ENCODE peak calls at places on chromosomes 6 and 20, in six cellular contexts. A is heart left ventricle, I is GM13977, Y is bronchial epithelial cell, Z is prostate gland, N is AG10803. V is an unnamed sample.

GRCh38 chr6:139855741-139856206 is 481.3 kb upstream of the CITED2 start:
- DNase-seq in I (no peak), Z (no peak), A (no peak), N (peak), Y (no peak), V (no peak)

GRCh38 chr20:20864346-20865096 is 152.1 kb upstream of the RALGAPA2 start:
- DNase-seq in N (peak), Y (peak), A (no peak), I (no peak), Z (no peak), V (no peak)

GRCh38 chr6:100751590-100751989 is 129.5 kb downstream of the ASCC3 start:
- DNase-seq in A (no peak), Y (no peak), N (no peak), Z (no peak), I (no peak), V (no peak)

GRCh38 chr6:44464527-44465310 is 77.2 kb downstream of the CDC5L start:
- DNase-seq in Z (no peak), I (no peak), Y (no peak), A (no peak), N (peak), V (peak)

GRCh38 chr6:17863971-17864754 is 123.3 kb downstream of the KIF13A start:
- DNase-seq in Z (peak), N (peak), Y (peak), I (no peak), A (no peak), V (no peak)

GRCh38 chr6:51910846-51911245 is 176.6 kb downstream of the PKHD1 start:
- DNase-seq in I (no peak), N (no peak), Z (no peak), Y (no peak), A (no peak), V (no peak)

GRCh38 chr6:145643760-145644159 is 91.6 kb downstream of the EPM2A start:
- DNase-seq in A (no peak), Z (no peak), I (no peak), Y (peak), N (no peak), V (no peak)

GRCh38 chr20:58017970-58018530 is 210.4 kb downstream of the ANKRD60 start:
- DNase-seq in I (no peak), Y (no peak), Z (no peak), A (no peak), N (no peak), V (no peak)

GRCh38 chr20:32842688-32843524 is 15.8 kb upstream of the EFCAB8 start:
- DNase-seq in Y (no peak), Z (no peak), A (no peak), N (no peak), I (no peak), V (no peak)

GRCh38 chr6:140538926-140539325 is 1164.5 kb upstream of the CITED2 start:
- DNase-seq in I (no peak), Y (peak), Z (no peak), N (peak), A (no peak), V (no peak)

GRCh38 chr20:12555369-12555768 is 453.4 kb upstream of the SPTLC3 start:
- DNase-seq in A (no peak), N (no peak), Y (peak), Z (no peak), I (no peak), V (no peak)

GRCh38 chr20:17966432-17967312 is 1.9 kb downstream of the SNX5 start:
- DNase-seq in A (no peak), N (peak), I (peak), Z (no peak), Y (peak), V (no peak)

GRCh38 chr6:119148825-119149525 is 70.5 kb upstream of the FAM184A start:
- DNase-seq in Y (peak), N (peak), I (no peak), A (no peak), Z (no peak), V (no peak)

GRCh38 chr20:50904067-50904570 is 27.1 kb downstream of the ADNP start:
- DNase-seq in Z (no peak), I (no peak), N (no peak), A (no peak), Y (no peak), V (no peak)

GRCh38 chr6:127951172-127951995 is 50.5 kb upstream of the THEMIS start:
- DNase-seq in N (no peak), Y (no peak), A (no peak), I (no peak), Z (no peak), V (no peak)

GRCh38 chr20:58822175-58822574 is 28.5 kb downstream of the GNAS-AS1 start:
- DNase-seq in I (no peak), Z (no peak), A (no peak), Y (no peak), N (no peak), V (no peak)

GRCh38 chr6:16901777-16902176 is 140.5 kb upstream of the ATXN1 start:
- DNase-seq in N (peak), Y (peak), I (no peak), Z (peak), A (peak), V (peak)

GRCh38 chr20:13274311-13274965 is 53.4 kb downstream of the ISM1 start:
- DNase-seq in N (no peak), Y (no peak), I (no peak), Z (no peak), A (no peak), V (no peak)

GRCh38 chr20:3092611-3093379 is 8.3 kb upstream of the AVP start:
- DNase-seq in A (no peak), I (peak), Z (no peak), N (no peak), Y (no peak), V (no peak)

GRCh38 chr6:169964440-169965212 is 213.2 kb downstream of the ERMARD start:
- DNase-seq in N (no peak), Y (no peak), A (no peak), Z (no peak), I (no peak), V (no peak)

GRCh38 chr20:53738039-53738944 is 144.7 kb upstream of the ZNF217 start:
- DNase-seq in A (peak), Y (peak), I (no peak), N (peak), Z (peak), V (peak)

GRCh38 chr6:92777146-92777740 is 642.1 kb downstream of the EPHA7 start:
- DNase-seq in N (peak), A (no peak), Z (no peak), Y (peak), I (peak), V (no peak)

GRCh38 chr20:18585134-18585533 is 2.7 kb upstream of the DTD1 start:
- DNase-seq in Y (peak), Z (no peak), I (no peak), N (peak), A (no peak), V (peak)

GRCh38 chr6:169755162-169755561 is 3.7 kb downstream of the ERMARD start:
- DNase-seq in Z (no peak), I (no peak), A (no peak), N (no peak), Y (no peak), V (no peak)

GRCh38 chr20:62860924-62861691 is 514 bp downstream of the TCFL5 start:
- DNase-seq in Z (no peak), I (peak), Y (no peak), A (no peak), N (peak), V (no peak)

GRCh38 chr6:14269434-14269833 is 151.9 kb downstream of the CD83 start:
- DNase-seq in N (no peak), I (no peak), Y (no peak), Z (no peak), A (no peak), V (no peak)

GRCh38 chr20:36929290-36929689 is 22.2 kb downstream of the SAMHD1 start:
- DNase-seq in N (peak), I (no peak), Y (peak), A (no peak), Z (no peak), V (no peak)

GRCh38 chr6:52146851-52147445 is 39.2 kb upstream of the IL17A start:
- DNase-seq in Z (no peak), A (no peak), Y (no peak), N (no peak), I (no peak), V (no peak)

GRCh38 chr6:12293931-12294800 is 4.0 kb downstream of the EDN1 start:
- DNase-seq in N (no peak), Y (no peak), A (no peak), I (no peak), Z (peak), V (no peak)

GRCh38 chr20:10670521-10671220 is 3.1 kb downstream of the JAG1 start:
- DNase-seq in Y (no peak), I (peak), N (no peak), A (no peak), Z (no peak), V (no peak)

GRCh38 chr6:73704260-73704659 is 8.3 kb downstream of the CD109 start:
- DNase-seq in N (peak), Y (peak), I (no peak), A (no peak), Z (peak), V (peak)

DNA sequence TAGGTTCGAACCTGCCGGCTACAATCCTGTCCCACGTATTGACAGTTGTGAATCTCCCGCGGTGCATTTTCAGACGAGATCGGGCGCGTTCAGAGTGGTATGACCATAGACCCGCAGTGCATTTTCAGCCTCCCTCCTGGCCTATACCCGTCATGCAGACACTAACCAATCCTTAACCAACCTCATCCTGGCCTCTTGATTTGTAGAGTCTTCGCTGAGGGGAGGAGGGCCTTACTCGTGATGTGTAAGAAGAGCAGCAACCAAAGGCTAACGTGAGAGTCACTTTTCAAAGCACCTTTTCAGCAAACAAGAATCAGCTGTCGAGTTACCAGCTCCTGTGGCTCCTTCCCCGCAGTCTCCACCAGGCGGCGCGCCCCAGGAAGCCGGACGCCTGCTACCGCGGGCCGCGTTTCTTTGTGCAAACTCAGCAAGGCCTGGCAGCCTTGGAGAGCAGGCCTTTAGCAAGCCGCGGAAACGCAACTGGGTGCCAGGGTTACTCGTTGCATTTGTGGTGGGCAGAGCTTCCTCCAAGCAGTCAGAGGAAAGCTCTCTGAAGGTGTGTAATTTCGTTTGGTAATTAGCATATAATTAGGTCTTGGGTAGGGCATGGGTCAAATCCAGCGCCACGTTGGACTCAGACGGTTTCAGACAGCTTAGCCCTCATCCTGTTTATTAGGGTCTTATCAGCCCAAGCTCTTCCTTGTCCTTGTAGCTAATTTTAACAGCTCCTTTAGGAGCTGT is 139.8 kb downstream of the OR2B2 start:
- DNase-seq in A (peak), Y (peak), I (peak), N (peak), Z (peak), V (peak)
- TF ChIP-seq CTCF in A (peak), Y (peak), I (peak), N (peak), Z (peak), V (no peak)

DNA sequence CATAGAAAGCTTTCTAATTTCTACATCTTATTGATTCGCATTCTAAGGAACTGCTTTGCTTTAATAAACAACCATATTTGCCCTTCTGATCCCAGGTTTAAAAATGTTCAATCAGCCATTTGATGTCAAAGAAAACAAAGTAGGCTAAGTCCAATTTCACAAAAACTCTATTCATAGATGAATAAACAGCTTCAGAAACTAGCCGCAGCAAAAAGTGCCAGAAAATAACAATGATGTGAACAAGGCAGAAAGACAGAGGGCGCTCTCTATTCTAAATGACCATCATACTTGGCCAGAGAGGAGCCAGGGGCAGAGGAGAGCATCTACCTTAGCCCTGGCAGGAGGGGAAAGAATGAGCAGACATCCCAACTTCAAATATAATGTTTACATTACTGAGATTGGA is 9.7 kb downstream of the CNKSR3 start:
- DNase-seq in Z (no peak), N (no peak), A (no peak), I (no peak), Y (no peak), V (no peak)
- TF ChIP-seq CTCF in Z (no peak), N (peak), A (peak), I (peak), Y (peak), V (peak)

GRCh38 chr20:46439837-46440236 is 33.4 kb upstream of the ELMO2 start:
- DNase-seq in Z (no peak), A (no peak), N (no peak), Y (no peak), I (no peak), V (no peak)

GRCh38 chr20:46434597-46434996 is 28.2 kb upstream of the ELMO2 start:
- DNase-seq in N (no peak), Y (no peak), I (no peak), Z (no peak), A (no peak), V (no peak)

GRCh38 chr20:46433051-46433450 is 26.6 kb upstream of the ELMO2 start:
- DNase-seq in Y (peak), N (no peak), Z (no peak), I (no peak), A (no peak), V (no peak)

GRCh38 chr20:46435146-46435545 is 28.7 kb upstream of the ELMO2 start:
- DNase-seq in Y (no peak), N (no peak), A (no peak), I (no peak), Z (no peak), V (no peak)

GRCh38 chr20:46438156-46438750 is 31.8 kb upstream of the ELMO2 start:
- DNase-seq in A (no peak), Y (peak), I (peak), N (peak), Z (no peak), V (no peak)
- TF ChIP-seq CTCF in A (peak), Y (peak), I (peak), N (peak), Z (no peak), V (peak)

GRCh38 chr6:117078624-117079023 is 186.7 kb upstream of the VGLL2 start:
- DNase-seq in Y (no peak), N (no peak), A (no peak), I (no peak), Z (no peak), V (no peak)
- TF ChIP-seq CTCF in Y (no peak), N (no peak), A (no peak), I (no peak), Z (no peak), V (no peak)

DNA sequence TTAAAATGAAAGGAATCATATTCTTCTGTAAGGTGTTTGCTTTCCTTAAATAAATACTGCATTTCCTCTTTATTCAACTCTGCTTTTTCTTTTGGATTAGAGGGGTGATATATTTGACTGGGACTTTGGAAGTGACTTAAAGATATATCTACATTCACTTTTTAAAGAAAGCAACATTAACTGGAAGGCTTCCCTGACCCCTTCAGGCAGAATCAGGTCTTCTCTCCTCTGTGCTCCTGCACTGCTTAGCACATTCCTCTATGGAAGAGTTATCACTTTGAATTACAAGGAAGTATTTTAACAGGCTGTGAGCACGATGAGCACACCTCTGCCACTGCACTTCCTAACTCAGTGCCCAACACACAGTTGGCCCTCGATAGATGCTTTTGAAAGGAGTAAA is 59.2 kb upstream of the POU3F2 start:
- DNase-seq in N (no peak), A (no peak), I (no peak), Y (no peak), Z (no peak), V (no peak)
- TF ChIP-seq CTCF in N (no peak), A (no peak), I (no peak), Y (no peak), Z (no peak), V (no peak)

DNA sequence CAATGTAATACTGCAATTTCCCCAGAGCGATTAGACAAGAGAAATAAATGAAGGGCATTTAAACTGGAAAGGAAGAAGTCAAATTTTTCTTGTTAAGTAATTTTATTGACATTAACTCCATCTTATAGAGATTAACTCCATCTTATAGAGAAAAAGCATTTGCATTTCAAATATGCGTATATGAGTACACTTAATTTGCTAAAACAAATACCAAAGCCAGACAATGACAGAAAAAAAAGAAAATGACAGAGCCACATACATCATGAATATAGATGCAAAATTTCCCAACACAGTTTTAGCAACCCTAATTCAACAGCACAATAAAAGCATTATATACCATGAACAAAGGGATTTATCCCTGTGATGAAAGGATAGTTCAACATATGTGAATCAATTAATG is 1293.1 kb upstream of the EYS start:
- DNase-seq in I (no peak), A (no peak), Y (no peak), N (no peak), Z (no peak), V (no peak)
- TF ChIP-seq CTCF in I (no peak), A (no peak), Y (no peak), N (no peak), Z (no peak), V (no peak)

GRCh38 chr6:165484178-165484889 is 174.9 kb upstream of the C6orf118 start:
- DNase-seq in I (no peak), N (no peak), A (no peak), Y (no peak), Z (no peak), V (no peak)

GRCh38 chr6:165480916-165481315 is 171.5 kb upstream of the C6orf118 start:
- DNase-seq in A (no peak), Z (peak), Y (no peak), I (no peak), N (no peak), V (no peak)

DNA sequence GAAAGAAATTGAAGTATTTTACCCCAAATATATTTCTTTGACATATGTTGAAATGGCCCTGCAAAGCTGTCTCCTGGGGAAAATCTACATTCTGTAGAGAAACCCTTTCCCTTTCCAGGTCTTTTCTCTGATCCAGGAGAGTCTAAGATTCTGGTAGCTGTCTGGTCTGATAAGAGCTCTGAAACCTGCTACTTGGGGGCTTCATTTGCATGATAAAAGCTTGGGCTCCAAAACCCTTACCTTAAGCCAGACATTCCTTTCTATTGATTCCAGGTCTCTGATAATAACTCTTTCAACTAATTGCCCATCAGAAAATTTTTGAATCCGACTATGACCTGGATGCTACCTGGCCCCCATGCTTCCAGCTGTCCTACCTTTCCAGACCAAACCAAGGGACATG is 169.2 kb upstream of the C6orf118 start:
- DNase-seq in I (no peak), A (no peak), Y (no peak), N (no peak), Z (no peak), V (no peak)
- TF ChIP-seq CTCF in I (no peak), A (no peak), Y (no peak), N (no peak), Z (no peak), V (no peak)

DNA sequence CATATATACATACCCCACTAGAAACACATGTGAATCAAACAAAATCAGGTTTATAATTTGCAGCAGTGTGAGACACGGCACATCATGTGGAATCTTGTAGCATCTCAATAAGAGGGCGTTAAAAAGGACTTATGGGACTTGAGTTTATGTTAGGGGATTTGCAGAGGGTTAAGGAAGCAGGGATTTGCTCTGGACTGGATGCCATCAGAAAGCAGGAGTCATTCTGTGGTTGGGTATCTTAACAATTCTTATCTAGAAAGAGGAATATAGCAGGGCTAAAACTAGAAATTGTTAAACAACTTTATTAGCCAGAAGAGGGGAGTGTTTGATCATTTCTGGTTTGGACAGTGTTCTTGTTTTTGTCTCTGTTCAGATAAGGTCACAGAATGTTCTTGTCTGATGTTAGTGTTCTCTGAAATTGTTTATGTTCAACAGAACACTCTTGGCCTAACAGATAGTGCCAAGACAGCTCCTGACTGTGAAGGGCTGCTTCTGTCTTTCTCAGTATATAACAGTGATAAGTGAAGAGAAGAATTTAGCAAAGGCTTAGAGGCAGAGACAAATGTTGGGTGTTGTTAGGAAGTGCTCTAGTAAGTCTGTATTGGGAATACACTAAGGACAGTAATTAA is 39.2 kb downstream of the LIN28B start:
- DNase-seq in N (peak), A (no peak), Z (peak), I (peak), Y (peak), V (no peak)
- TF ChIP-seq CTCF in N (peak), A (no peak), Z (no peak), I (no peak), Y (peak), V (peak)

GRCh38 chr6:113182370-113183141 is 674.6 kb upstream of the MARCKS start:
- DNase-seq in A (no peak), Z (no peak), Y (peak), I (no peak), N (peak), V (peak)
- TF ChIP-seq CTCF in A (no peak), Z (no peak), Y (no peak), I (no peak), N (peak), V (peak)